ENCODE peak calls at places on chromosome X, in nine cellular contexts. F is cardiac fibroblast, S is GM12865, A is transverse colon, N is heart left ventricle, O is HCT116, R is fibroblast of lung, H is BE2C, Y is suprapubic skin. W is an unnamed sample.

GRCh38 chrX:24702362-24703184 is 8.9 kb downstream of the POLA1 start:
- DNase-seq in O (no peak), A (no peak), H (no peak), N (no peak), F (no peak), Y (no peak), S (peak; percentile 82), R (no peak), W (no peak)

GRCh38 chrX:86002076-86002896 is 45.1 kb downstream of the CHM start:
- DNase-seq in A (peak; percentile 60), N (no peak), O (peak; percentile 7), R (peak; percentile 49), H (no peak), S (peak; percentile 27), F (peak; percentile 7), Y (no peak), W (peak; percentile 76)

GRCh38 chrX:40278340-40279090 is 180.8 kb upstream of the BCOR start:
- DNase-seq in F (no peak), R (no peak), A (no peak), H (no peak), N (no peak), S (peak; percentile 22), O (no peak), Y (no peak), W (no peak)

GRCh38 chrX:71618303-71618721 is at the start of gene CXCR3:
- DNase-seq in N (peak; percentile 60), R (no peak), H (no peak), Y (no peak), A (peak; percentile 52), F (no peak), O (no peak), S (peak; percentile 92), W (no peak)

GRCh38 chrX:31112226-31112999 is 40.6 kb upstream of the FTHL17 start:
- DNase-seq in N (no peak), S (no peak), A (no peak), F (no peak), O (no peak), H (no peak), Y (no peak), R (no peak), W (no peak)

GRCh38 chrX:22950278-22951266 is 49.2 kb upstream of the DDX53 start:
- DNase-seq in A (no peak), N (no peak), F (peak; percentile 92), H (peak; percentile 30), R (peak; percentile 90), S (no peak), O (no peak), Y (no peak), W (peak; percentile 21)

GRCh38 chrX:126770179-126770578 is 49.4 kb upstream of the PRR32 start:
- DNase-seq in F (no peak), S (peak; percentile 0), A (no peak), Y (no peak), N (no peak), H (no peak), O (no peak), R (no peak), W (peak; percentile 10)

GRCh38 chrX:55452825-55453124 is 848 bp downstream of the MAGEH1 start:
- DNase-seq in F (no peak), S (peak; percentile 1), Y (no peak), H (no peak), R (no peak), O (no peak), A (no peak), N (no peak), W (no peak)

GRCh38 chrX:44352739-44353138 is 9.3 kb upstream of the EFHC2 start:
- DNase-seq in R (no peak), A (no peak), N (no peak), H (no peak), S (no peak), O (no peak), Y (no peak), F (peak; percentile 14), W (no peak)

GRCh38 chrX:27380163-27380845 is 82.8 kb downstream of the PPP4R3C start:
- DNase-seq in R (no peak), F (no peak), Y (no peak), O (no peak), S (no peak), A (no peak), N (no peak), H (no peak), W (no peak)

GRCh38 chrX:105882581-105883275 is 60.4 kb downstream of the NRK start:
- DNase-seq in S (no peak), O (no peak), H (peak; percentile 3), N (no peak), F (peak; percentile 72), Y (no peak), R (peak; percentile 44), A (no peak), W (no peak)

GRCh38 chrX:38831949-38832348 is 30.7 kb downstream of the MID1IP1 start:
- DNase-seq in N (no peak), H (no peak), F (no peak), A (no peak), R (no peak), S (no peak), Y (no peak), O (no peak), W (no peak)

GRCh38 chrX:75546724-75547123 is 23.9 kb upstream of the ZDHHC15 start:
- DNase-seq in O (no peak), F (no peak), Y (no peak), S (no peak), R (no peak), N (no peak), A (no peak), H (no peak), W (no peak)

GRCh38 chrX:39162322-39162721 is 361.1 kb downstream of the MID1IP1 start:
- DNase-seq in H (no peak), O (no peak), F (no peak), S (peak; percentile 12), N (peak; percentile 32), R (no peak), Y (no peak), A (peak; percentile 57), W (no peak)

GRCh38 chrX:27600686-27601085 is 10.5 kb downstream of the DCAF8L2 start:
- DNase-seq in H (no peak), Y (no peak), O (no peak), F (no peak), S (no peak), R (peak; percentile 3), A (no peak), N (no peak), W (no peak)

GRCh38 chrX:118254611-118255010 is 91.3 kb upstream of the WDR44 start:
- DNase-seq in R (peak; percentile 62), H (peak; percentile 51), Y (no peak), A (peak; percentile 56), S (peak; percentile 61), N (no peak), F (peak; percentile 61), O (peak; percentile 18), W (peak; percentile 42)

GRCh38 chrX:130171446-130172126 is at the start of gene RAB33A:
- DNase-seq in H (peak; percentile 45), R (peak; percentile 25), Y (no peak), F (peak; percentile 21), N (peak; percentile 36), A (peak; percentile 13), S (peak; percentile 64), O (no peak), W (no peak)

GRCh38 chrX:1440506-1440905 is 12.2 kb downstream of the ASMTL start:
- DNase-seq in F (no peak), R (no peak), S (no peak), H (no peak), N (no peak), O (no peak), Y (peak; percentile 9), A (no peak), W (no peak)

GRCh38 chrX:21658152-21658737 is at the start of gene KLHL34:
- DNase-seq in Y (no peak), S (no peak), A (peak; percentile 8), O (no peak), N (peak; percentile 46), F (no peak), R (no peak), H (no peak), W (no peak)

GRCh38 chrX:153689654-153690465 is 2.1 kb downstream of the SLC6A8 start:
- DNase-seq in S (no peak), R (no peak), F (no peak), N (peak; percentile 35), H (peak; percentile 64), O (no peak), Y (no peak), A (no peak), W (peak; percentile 60)

GRCh38 chrX:49089553-49089952 is 9.9 kb upstream of the WDR45 start:
- DNase-seq in N (no peak), H (no peak), S (no peak), A (no peak), F (no peak), O (no peak), Y (no peak), R (no peak), W (no peak)
- TF ChIP-seq CTCF in N (no peak), H (no peak), S (no peak), A (no peak), F (no peak), O (no peak), Y (no peak), R (no peak), W (no peak)

GRCh38 chrX:47174846-47175587 is 18.6 kb upstream of the UBA1 start:
- DNase-seq in H (no peak), N (peak; percentile 5), O (no peak), A (no peak), F (no peak), Y (peak; percentile 38), R (no peak), S (no peak), W (no peak)
- TF ChIP-seq CTCF in H (no peak), N (no peak), O (no peak), A (no peak), F (no peak), Y (no peak), R (no peak), S (no peak), W (no peak)

DNA sequence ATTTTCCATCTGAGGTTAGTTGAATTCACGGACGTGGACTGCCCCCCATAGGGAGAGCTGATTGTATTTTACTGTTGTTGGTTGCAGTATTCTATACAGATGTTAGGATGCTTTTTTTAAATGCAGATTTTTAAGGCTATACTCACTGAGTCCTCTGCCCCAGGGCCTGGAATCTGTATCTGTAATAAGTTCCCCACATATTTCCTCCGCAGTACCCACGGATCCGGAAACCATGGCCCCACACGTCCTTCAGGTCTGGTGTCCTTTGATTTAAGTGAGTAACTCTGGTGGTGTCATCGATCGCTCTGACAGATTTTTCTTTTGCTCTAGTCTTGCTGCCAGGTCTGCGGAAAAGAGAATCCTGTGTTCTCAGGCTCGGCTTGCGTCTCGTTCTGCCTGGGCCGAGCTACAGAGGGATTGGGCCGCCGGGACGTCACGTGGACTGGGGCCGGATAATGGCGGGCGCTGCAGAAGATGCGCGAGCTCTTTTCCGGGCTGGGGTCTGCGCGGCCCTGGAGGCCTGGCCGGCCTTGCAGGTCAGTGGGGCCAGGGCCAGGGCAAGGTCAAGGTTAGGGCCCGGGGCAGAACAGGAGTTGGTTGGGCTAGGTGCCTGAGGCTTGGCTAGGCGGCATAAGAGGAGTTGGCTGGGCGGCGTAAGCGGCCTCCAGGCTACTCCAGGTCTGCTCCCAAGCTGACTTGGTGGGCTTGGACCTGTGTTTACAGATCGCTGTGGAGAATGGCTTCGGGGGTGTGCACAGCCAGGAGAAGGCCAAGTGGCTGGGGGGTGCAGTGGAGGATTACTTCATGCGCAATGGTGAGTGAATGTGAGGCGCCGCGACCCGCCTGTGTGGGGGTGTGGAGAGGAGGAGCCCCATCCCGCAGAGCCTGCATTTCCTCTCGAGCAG is at the start of gene TSR2:
- DNase-seq in S (peak; percentile 89), N (peak; percentile 84), A (peak; percentile 83), R (peak; percentile 88), H (peak; percentile 81), Y (peak; percentile 85), F (peak; percentile 89), O (peak; percentile 72), W (peak; percentile 74)
- TF ChIP-seq CTCF in S (no peak), N (no peak), A (no peak), R (peak; percentile 25), H (peak; percentile 26), Y (no peak), F (no peak), O (peak; percentile 9), W (peak; percentile 24)

GRCh38 chrX:14344172-14344940 is 185.0 kb upstream of the GLRA2 start:
- DNase-seq in A (no peak), O (no peak), Y (no peak), N (no peak), H (no peak), S (no peak), R (no peak), F (no peak), W (no peak)
- TF ChIP-seq CTCF in A (no peak), O (peak; percentile 7), Y (no peak), N (no peak), H (peak; percentile 18), S (no peak), R (peak; percentile 3), F (no peak), W (no peak)

W was measured in K562.